ENCODE peak calls at places on chromosomes 6 and 20, in six cellular contexts. One of them, this sample, is unnamed.

GRCh38 chr20:23086931-23087411 is 847 bp upstream of the CD93 start:
- DNase-seq in pancreas: no peak
- DNase-seq in D341Med: no peak
- DNase-seq in natural killer cell treated with Interleukin-12 subunit alpha and Interleukin-12 subunit beta and Interleukin-15 and Interleukin-18, amount 100 ng/mL, for 72 hours: no peak
- DNase-seq in dorsolateral prefrontal cortex: no peak
- DNase-seq in activated CD4-positive, CD25-positive, alpha-beta regulatory T cell: no peak
- DNase-seq in this sample: no peak

GRCh38 chr6:89613790-89614189 is 24.8 kb downstream of the LYRM2 start:
- DNase-seq in pancreas: no peak
- DNase-seq in activated CD4-positive, CD25-positive, alpha-beta regulatory T cell: no peak
- DNase-seq in natural killer cell treated with Interleukin-12 subunit alpha and Interleukin-12 subunit beta and Interleukin-15 and Interleukin-18, amount 100 ng/mL, for 72 hours: no peak
- DNase-seq in D341Med: no peak
- DNase-seq in dorsolateral prefrontal cortex: no peak
- DNase-seq in this sample: no peak

GRCh38 chr6:140050232-140050995 is 676.0 kb upstream of the CITED2 start:
- DNase-seq in D341Med: no peak
- DNase-seq in pancreas: no peak
- DNase-seq in dorsolateral prefrontal cortex: peak
- DNase-seq in activated CD4-positive, CD25-positive, alpha-beta regulatory T cell: no peak
- DNase-seq in natural killer cell treated with Interleukin-12 subunit alpha and Interleukin-12 subunit beta and Interleukin-15 and Interleukin-18, amount 100 ng/mL, for 72 hours: no peak
- DNase-seq in this sample: no peak

GRCh38 chr6:127267742-127268588 is 1.3 kb downstream of the RNF146 start:
- DNase-seq in pancreas: no peak
- DNase-seq in D341Med: no peak
- DNase-seq in natural killer cell treated with Interleukin-12 subunit alpha and Interleukin-12 subunit beta and Interleukin-15 and Interleukin-18, amount 100 ng/mL, for 72 hours: no peak
- DNase-seq in activated CD4-positive, CD25-positive, alpha-beta regulatory T cell: no peak
- DNase-seq in dorsolateral prefrontal cortex: no peak
- DNase-seq in this sample: no peak

GRCh38 chr6:30101939-30102700 is 10.8 kb downstream of the TRIM31 start:
- DNase-seq in D341Med: peak
- DNase-seq in pancreas: peak
- DNase-seq in dorsolateral prefrontal cortex: peak
- DNase-seq in activated CD4-positive, CD25-positive, alpha-beta regulatory T cell: peak
- DNase-seq in natural killer cell treated with Interleukin-12 subunit alpha and Interleukin-12 subunit beta and Interleukin-15 and Interleukin-18, amount 100 ng/mL, for 72 hours: peak
- DNase-seq in this sample: peak

GRCh38 chr6:121686611-121687023 is 251.2 kb downstream of the GJA1 start:
- DNase-seq in dorsolateral prefrontal cortex: no peak
- DNase-seq in D341Med: no peak
- DNase-seq in pancreas: no peak
- DNase-seq in natural killer cell treated with Interleukin-12 subunit alpha and Interleukin-12 subunit beta and Interleukin-15 and Interleukin-18, amount 100 ng/mL, for 72 hours: no peak
- DNase-seq in activated CD4-positive, CD25-positive, alpha-beta regulatory T cell: no peak
- DNase-seq in this sample: no peak

GRCh38 chr6:69668916-69669315 is 127.9 kb downstream of the LMBRD1 start:
- DNase-seq in dorsolateral prefrontal cortex: no peak
- DNase-seq in D341Med: no peak
- DNase-seq in activated CD4-positive, CD25-positive, alpha-beta regulatory T cell: no peak
- DNase-seq in pancreas: no peak
- DNase-seq in natural killer cell treated with Interleukin-12 subunit alpha and Interleukin-12 subunit beta and Interleukin-15 and Interleukin-18, amount 100 ng/mL, for 72 hours: no peak
- DNase-seq in this sample: no peak

GRCh38 chr6:124164363-124164762 is 360.7 kb downstream of the NKAIN2 start:
- DNase-seq in natural killer cell treated with Interleukin-12 subunit alpha and Interleukin-12 subunit beta and Interleukin-15 and Interleukin-18, amount 100 ng/mL, for 72 hours: no peak
- DNase-seq in activated CD4-positive, CD25-positive, alpha-beta regulatory T cell: no peak
- DNase-seq in D341Med: no peak
- DNase-seq in dorsolateral prefrontal cortex: no peak
- DNase-seq in pancreas: no peak
- DNase-seq in this sample: no peak

GRCh38 chr6:31791324-31792089 is 4.0 kb downstream of the VARS1 start:
- DNase-seq in activated CD4-positive, CD25-positive, alpha-beta regulatory T cell: no peak
- DNase-seq in natural killer cell treated with Interleukin-12 subunit alpha and Interleukin-12 subunit beta and Interleukin-15 and Interleukin-18, amount 100 ng/mL, for 72 hours: no peak
- DNase-seq in D341Med: peak
- DNase-seq in dorsolateral prefrontal cortex: no peak
- DNase-seq in pancreas: no peak
- DNase-seq in this sample: peak

This sample was measured in stimulated activated naive CD4-positive, alpha-beta T cell.